ENCODE peak calls at places on chromosomes 4 and X, in four cellular contexts. W, S, Q and D are unnamed samples.

GRCh38 chr4:176964116-176964691 is 171.5 kb upstream of the VEGFC start:
- DNase-seq in Q (no peak), W (no peak), S (peak), D (peak)

GRCh38 chrX:40087574-40088298 is 10.0 kb downstream of the BCOR start:
- DNase-seq in Q (no peak), S (no peak), W (no peak), D (no peak)

GRCh38 chrX:50725310-50725709 is 88.7 kb downstream of the SHROOM4 start:
- DNase-seq in Q (no peak), S (no peak), W (no peak), D (no peak)

GRCh38 chr4:109441858-109442480 is 8.4 kb downstream of the SEC24B start:
- DNase-seq in Q (no peak), W (no peak), S (no peak), D (no peak)

GRCh38 chr4:6076391-6076790 is 58.2 kb upstream of the C4orf50 start:
- DNase-seq in S (peak), W (no peak), Q (peak), D (no peak)

GRCh38 chrX:11532291-11533075 is 133.2 kb downstream of the ARHGAP6 start:
- DNase-seq in W (no peak), Q (peak), S (peak), D (no peak)

GRCh38 chr4:27084685-27085356 is 224.2 kb downstream of the STIM2 start:
- DNase-seq in S (peak), W (no peak), Q (peak), D (peak)

GRCh38 chrX:103791233-103791632 is 14.6 kb downstream of the PLP1 start:
- DNase-seq in S (no peak), Q (no peak), W (no peak), D (peak)

GRCh38 chrX:11105080-11105479 is 6.1 kb upstream of the HCCS start:
- DNase-seq in W (no peak), S (no peak), Q (peak), D (no peak)

GRCh38 chrX:96183843-96184242 is 500.8 kb upstream of the DIAPH2 start:
- DNase-seq in W (no peak), Q (no peak), S (no peak), D (no peak)

GRCh38 chrX:48896611-48897011 is 957 bp downstream of the TIMM17B start:
- DNase-seq in W (no peak), S (no peak), Q (no peak), D (no peak)

GRCh38 chr4:87849612-87850011 is 16.8 kb downstream of the MEPE start:
- DNase-seq in S (no peak), W (no peak), Q (no peak), D (no peak)

GRCh38 chr4:48635310-48635709 is 144.8 kb downstream of the FRYL start:
- DNase-seq in S (no peak), Q (no peak), W (peak), D (no peak)

DNA sequence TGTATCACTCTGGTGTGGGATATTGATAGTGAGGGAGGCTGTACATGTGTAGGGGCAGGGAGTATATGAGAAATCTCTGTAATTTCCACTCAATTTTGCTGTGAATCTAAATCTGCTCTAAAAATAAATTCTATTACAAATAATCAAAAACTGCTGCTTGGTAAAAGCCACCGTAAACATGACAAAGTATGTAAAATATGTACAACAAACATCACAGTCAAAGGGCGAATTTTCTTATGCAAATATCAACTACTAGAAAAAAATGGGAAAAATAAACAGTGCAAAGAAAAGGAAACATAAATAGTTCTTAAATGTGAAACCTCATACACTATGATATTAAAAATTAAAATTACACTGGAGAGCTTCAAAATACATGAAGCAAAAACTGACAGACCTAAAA is 105.1 kb upstream of the DCLK2 start:
- DNase-seq in S (no peak), Q (no peak), W (no peak), D (no peak)
- TF ChIP-seq ELF4 in S (no peak), Q (no peak), W (no peak), D (no peak)

GRCh38 chr4:183101956-183102480 is 3.0 kb downstream of the WWC2 start:
- DNase-seq in Q (no peak), S (no peak), W (peak), D (no peak)
- TF ChIP-seq ELF4 in Q (no peak), S (no peak), W (no peak), D (no peak)

DNA sequence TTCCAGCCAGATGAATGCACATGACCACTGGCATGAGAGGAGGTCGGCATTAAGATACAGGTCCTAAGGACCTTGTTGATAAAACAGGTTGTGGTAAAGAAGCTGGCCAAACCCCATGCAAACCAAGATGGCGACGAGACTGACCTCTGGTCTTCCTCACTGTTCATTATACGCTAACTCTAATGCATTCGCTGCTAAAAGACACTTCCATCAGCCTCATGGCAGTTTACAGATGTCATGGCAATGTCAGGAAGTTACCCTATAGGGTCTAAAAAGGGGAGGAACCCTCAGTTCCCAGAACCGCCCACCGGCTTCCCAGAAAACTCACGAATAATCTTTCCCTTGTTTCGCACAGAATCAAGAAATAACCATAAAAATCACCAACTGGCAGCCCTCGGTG is 182.4 kb downstream of the DHRSX start:
- DNase-seq in Q (no peak), S (no peak), W (no peak), D (no peak)
- TF ChIP-seq ELF4 in Q (no peak), S (no peak), W (no peak), D (no peak)

GRCh38 chrX:34437586-34437985 is 219.5 kb downstream of the TMEM47 start:
- DNase-seq in W (no peak), S (no peak), Q (no peak), D (no peak)
- TF ChIP-seq ELF4 in W (no peak), S (no peak), Q (no peak), D (no peak)

GRCh38 chr4:10106421-10107039 is 10.1 kb downstream of the WDR1 start:
- DNase-seq in W (no peak), S (no peak), Q (peak), D (no peak)
- TF ChIP-seq ELF4 in W (no peak), S (no peak), Q (no peak), D (no peak)

DNA sequence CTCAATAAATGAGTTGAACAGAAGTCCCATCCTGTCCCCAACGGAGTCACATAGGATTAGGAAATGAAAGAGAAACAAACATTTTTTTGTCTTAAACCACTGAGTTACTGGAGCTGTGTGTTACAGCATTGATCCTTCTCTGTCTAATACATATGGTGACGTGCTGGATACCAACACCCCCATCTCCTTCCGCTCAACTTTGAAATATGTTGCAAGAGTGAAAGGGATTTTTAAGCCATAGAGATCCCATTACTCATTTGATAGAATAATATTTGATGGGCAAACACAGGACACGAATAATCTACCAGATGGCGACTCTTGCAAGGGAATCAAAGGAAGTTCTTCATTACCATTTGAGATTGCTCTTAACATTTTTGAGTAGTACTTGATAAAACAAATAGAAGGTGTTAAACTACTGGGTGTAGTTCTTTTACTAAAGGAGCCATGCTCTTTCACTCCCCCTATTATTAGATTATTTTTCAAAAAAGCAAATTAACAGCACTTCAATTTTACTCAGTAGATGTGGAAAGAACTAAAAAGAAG is 140.5 kb downstream of the PACRGL start:
- DNase-seq in W (no peak), Q (no peak), S (no peak), D (no peak)
- TF ChIP-seq ELF4 in W (no peak), Q (no peak), S (no peak), D (no peak)

GRCh38 chrX:154013001-154013421 is 6.7 kb downstream of the IRAK1 start:
- DNase-seq in S (no peak), Q (no peak), W (no peak), D (no peak)
- TF ChIP-seq ELF4 in S (no peak), Q (no peak), W (no peak), D (no peak)

GRCh38 chr4:168304744-168305459 is 13.7 kb downstream of the DDX60 start:
- DNase-seq in W (no peak), Q (no peak), S (no peak), D (no peak)
- TF ChIP-seq ELF4 in W (no peak), Q (no peak), S (no peak), D (no peak)

DNA sequence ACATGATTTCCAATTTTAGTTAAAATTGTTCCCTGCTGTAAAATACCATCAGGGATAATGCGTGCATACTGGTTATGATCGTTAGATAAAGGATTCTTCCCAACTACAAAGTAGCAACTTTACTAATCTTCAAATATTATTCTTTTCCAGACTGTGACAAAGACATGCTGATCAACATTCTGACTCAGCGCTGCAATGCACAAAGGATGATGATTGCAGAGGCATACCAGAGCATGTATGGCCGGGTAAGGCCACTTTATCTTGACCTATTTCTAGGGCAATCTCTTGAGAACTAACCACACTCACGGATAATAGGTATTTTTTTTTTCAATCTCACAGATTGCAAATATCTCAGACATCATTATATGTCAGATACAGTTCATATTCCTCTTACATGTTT is 47.0 kb downstream of the ANXA10 start:
- DNase-seq in Q (no peak), W (no peak), S (no peak), D (no peak)
- TF ChIP-seq ELF4 in Q (no peak), W (no peak), S (no peak), D (no peak)

GRCh38 chrX:45323387-45323786 is 122.7 kb upstream of the DIPK2B start:
- DNase-seq in Q (no peak), S (no peak), W (no peak), D (no peak)

GRCh38 chrX:45320191-45320590 is 119.5 kb upstream of the DIPK2B start:
- DNase-seq in Q (no peak), S (no peak), W (no peak), D (no peak)

GRCh38 chrX:45322382-45322781 is 121.7 kb upstream of the DIPK2B start:
- DNase-seq in S (peak), Q (no peak), W (peak), D (peak)

GRCh38 chrX:45324941-45325340 is 124.3 kb upstream of the DIPK2B start:
- DNase-seq in Q (no peak), S (no peak), W (no peak), D (no peak)

GRCh38 chrX:45322820-45323219 is 122.1 kb upstream of the DIPK2B start:
- DNase-seq in W (no peak), S (no peak), Q (no peak), D (no peak)
- TF ChIP-seq ELF4 in W (no peak), S (no peak), Q (no peak), D (no peak)